ENCODE peak calls at places on chromosome 21, in ten cellular contexts. One of them, this sample, is unnamed.

GRCh38 chr21:38821248-38821647 is 15.5 kb downstream of the ETS2 start:
- DNase-seq in GM23338: no peak
- DNase-seq in neural crest cell: no peak
- DNase-seq in cardiac muscle cell: no peak
- DNase-seq in GM20000: no peak
- DNase-seq in pancreas: no peak
- DNase-seq in GM12865: no peak
- DNase-seq in HFFc6: no peak
- DNase-seq in brain microvascular endothelial cell: no peak
- DNase-seq in endothelial cell: no peak
- DNase-seq in this sample: no peak

GRCh38 chr21:43974791-43975468 is 37.2 kb upstream of the TRAPPC10 start:
- DNase-seq in GM23338: no peak
- DNase-seq in neural crest cell: no peak
- DNase-seq in cardiac muscle cell: no peak
- DNase-seq in GM20000: no peak
- DNase-seq in pancreas: no peak
- DNase-seq in GM12865: no peak
- DNase-seq in HFFc6: no peak
- DNase-seq in brain microvascular endothelial cell: no peak
- DNase-seq in endothelial cell: no peak
- DNase-seq in this sample: no peak

GRCh38 chr21:29315155-29315749 is 16.5 kb downstream of the BACH1 start:
- DNase-seq in GM23338: peak
- DNase-seq in neural crest cell: no peak
- DNase-seq in cardiac muscle cell: no peak
- DNase-seq in GM20000: no peak
- DNase-seq in pancreas: no peak
- DNase-seq in GM12865: no peak
- DNase-seq in HFFc6: no peak
- DNase-seq in brain microvascular endothelial cell: no peak
- DNase-seq in endothelial cell: no peak
- DNase-seq in this sample: no peak

GRCh38 chr21:31974454-31974985 is 101.7 kb downstream of the HUNK start:
- DNase-seq in GM23338: peak
- DNase-seq in neural crest cell: no peak
- DNase-seq in cardiac muscle cell: no peak
- DNase-seq in GM20000: no peak
- DNase-seq in pancreas: no peak
- DNase-seq in GM12865: peak
- DNase-seq in HFFc6: no peak
- DNase-seq in brain microvascular endothelial cell: no peak
- DNase-seq in endothelial cell: no peak
- DNase-seq in this sample: no peak

GRCh38 chr21:39022901-39023693 is 160.2 kb downstream of the PSMG1 start:
- DNase-seq in GM23338: peak
- DNase-seq in neural crest cell: no peak
- DNase-seq in cardiac muscle cell: peak
- DNase-seq in GM20000: no peak
- DNase-seq in pancreas: no peak
- DNase-seq in GM12865: no peak
- DNase-seq in HFFc6: no peak
- DNase-seq in brain microvascular endothelial cell: no peak
- DNase-seq in endothelial cell: no peak
- DNase-seq in this sample: no peak

GRCh38 chr21:38948377-38948776 is 142.6 kb downstream of the ETS2 start:
- DNase-seq in GM23338: no peak
- DNase-seq in neural crest cell: no peak
- DNase-seq in cardiac muscle cell: no peak
- DNase-seq in GM20000: no peak
- DNase-seq in pancreas: no peak
- DNase-seq in GM12865: no peak
- DNase-seq in HFFc6: peak
- DNase-seq in brain microvascular endothelial cell: no peak
- DNase-seq in endothelial cell: no peak
- DNase-seq in this sample: no peak

GRCh38 chr21:27812279-27812678 is 845.4 kb upstream of the ADAMTS5 start:
- DNase-seq in GM23338: no peak
- DNase-seq in neural crest cell: no peak
- DNase-seq in cardiac muscle cell: no peak
- DNase-seq in GM20000: no peak
- DNase-seq in pancreas: no peak
- DNase-seq in GM12865: no peak
- DNase-seq in HFFc6: no peak
- DNase-seq in brain microvascular endothelial cell: no peak
- DNase-seq in endothelial cell: no peak
- DNase-seq in this sample: no peak

GRCh38 chr21:41830145-41830707 is 48.9 kb downstream of the PRDM15 start:
- DNase-seq in GM23338: no peak
- DNase-seq in neural crest cell: no peak
- DNase-seq in cardiac muscle cell: no peak
- DNase-seq in GM20000: no peak
- DNase-seq in pancreas: no peak
- DNase-seq in GM12865: no peak
- DNase-seq in HFFc6: no peak
- DNase-seq in brain microvascular endothelial cell: no peak
- DNase-seq in endothelial cell: no peak
- DNase-seq in this sample: no peak

GRCh38 chr21:32426066-32426465 is 13.6 kb downstream of the EVA1C start:
- DNase-seq in GM23338: no peak
- DNase-seq in neural crest cell: no peak
- DNase-seq in cardiac muscle cell: peak
- DNase-seq in GM20000: no peak
- DNase-seq in pancreas: no peak
- DNase-seq in GM12865: no peak
- DNase-seq in HFFc6: no peak
- DNase-seq in brain microvascular endothelial cell: no peak
- DNase-seq in endothelial cell: no peak
- DNase-seq in this sample: no peak

GRCh38 chr21:17491716-17492414 is 21.0 kb upstream of the CXADR start:
- DNase-seq in GM23338: no peak
- DNase-seq in neural crest cell: no peak
- DNase-seq in cardiac muscle cell: peak
- DNase-seq in GM20000: no peak
- DNase-seq in pancreas: no peak
- DNase-seq in GM12865: peak
- DNase-seq in HFFc6: peak
- DNase-seq in brain microvascular endothelial cell: peak
- DNase-seq in endothelial cell: no peak
- DNase-seq in this sample: no peak

GRCh38 chr21:42525228-42525604 is 11.6 kb downstream of the SLC37A1 start:
- DNase-seq in GM23338: peak
- DNase-seq in neural crest cell: no peak
- DNase-seq in cardiac muscle cell: no peak
- DNase-seq in GM20000: peak
- DNase-seq in pancreas: no peak
- DNase-seq in GM12865: peak
- DNase-seq in HFFc6: no peak
- DNase-seq in brain microvascular endothelial cell: peak
- DNase-seq in endothelial cell: no peak
- DNase-seq in this sample: no peak

GRCh38 chr21:46459024-46459355 is 299 bp downstream of the DIP2A start:
- DNase-seq in GM23338: no peak
- DNase-seq in neural crest cell: no peak
- DNase-seq in cardiac muscle cell: no peak
- DNase-seq in GM20000: no peak
- DNase-seq in pancreas: no peak
- DNase-seq in GM12865: no peak
- DNase-seq in HFFc6: no peak
- DNase-seq in brain microvascular endothelial cell: no peak
- DNase-seq in endothelial cell: no peak
- DNase-seq in this sample: no peak
- TF ChIP-seq CTCF in GM23338: no peak
- TF ChIP-seq CTCF in neural crest cell: no peak
- TF ChIP-seq CTCF in cardiac muscle cell: no peak
- TF ChIP-seq CTCF in GM20000: no peak
- TF ChIP-seq CTCF in pancreas: no peak
- TF ChIP-seq CTCF in GM12865: no peak
- TF ChIP-seq CTCF in HFFc6: no peak
- TF ChIP-seq CTCF in brain microvascular endothelial cell: no peak
- TF ChIP-seq CTCF in endothelial cell: no peak
- TF ChIP-seq CTCF in this sample: no peak

DNA sequence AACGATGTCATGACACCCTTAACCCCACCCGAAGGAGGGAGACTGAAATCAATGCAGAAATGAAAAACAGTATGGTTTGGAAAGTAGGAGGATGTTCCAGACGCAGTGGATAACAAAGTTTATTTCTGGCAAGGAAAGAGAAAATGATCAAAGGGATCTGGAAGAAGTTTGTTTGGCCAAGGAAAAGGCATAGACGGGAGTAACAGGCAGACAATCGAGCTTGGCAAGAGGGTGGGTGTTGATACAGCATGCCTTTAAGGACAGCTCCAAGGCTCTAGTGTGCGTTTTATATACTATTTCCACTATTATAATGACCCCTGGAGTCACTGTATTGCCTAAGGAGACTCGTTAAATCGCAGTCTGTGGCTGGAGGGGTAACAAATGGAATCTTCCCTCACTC is 303.7 kb upstream of the RUNX1 start:
- DNase-seq in GM23338: no peak
- DNase-seq in neural crest cell: no peak
- DNase-seq in cardiac muscle cell: peak
- DNase-seq in GM20000: no peak
- DNase-seq in pancreas: no peak
- DNase-seq in GM12865: no peak
- DNase-seq in HFFc6: no peak
- DNase-seq in brain microvascular endothelial cell: no peak
- DNase-seq in endothelial cell: no peak
- DNase-seq in this sample: no peak
- TF ChIP-seq CTCF in GM23338: no peak
- TF ChIP-seq CTCF in neural crest cell: no peak
- TF ChIP-seq CTCF in cardiac muscle cell: no peak
- TF ChIP-seq CTCF in GM20000: no peak
- TF ChIP-seq CTCF in pancreas: no peak
- TF ChIP-seq CTCF in GM12865: no peak
- TF ChIP-seq CTCF in HFFc6: no peak
- TF ChIP-seq CTCF in brain microvascular endothelial cell: no peak
- TF ChIP-seq CTCF in endothelial cell: no peak
- TF ChIP-seq CTCF in this sample: no peak

GRCh38 chr21:20045197-20045596 is 953.0 kb upstream of the NCAM2 start:
- DNase-seq in GM23338: no peak
- DNase-seq in neural crest cell: no peak
- DNase-seq in cardiac muscle cell: no peak
- DNase-seq in GM20000: no peak
- DNase-seq in pancreas: no peak
- DNase-seq in GM12865: no peak
- DNase-seq in HFFc6: no peak
- DNase-seq in brain microvascular endothelial cell: no peak
- DNase-seq in endothelial cell: no peak
- DNase-seq in this sample: no peak

GRCh38 chr21:20040768-20041167 is 957.4 kb upstream of the NCAM2 start:
- DNase-seq in GM23338: peak
- DNase-seq in neural crest cell: no peak
- DNase-seq in cardiac muscle cell: no peak
- DNase-seq in GM20000: no peak
- DNase-seq in pancreas: no peak
- DNase-seq in GM12865: no peak
- DNase-seq in HFFc6: no peak
- DNase-seq in brain microvascular endothelial cell: no peak
- DNase-seq in endothelial cell: no peak
- DNase-seq in this sample: no peak
- TF ChIP-seq CTCF in GM23338: peak
- TF ChIP-seq CTCF in neural crest cell: peak
- TF ChIP-seq CTCF in cardiac muscle cell: no peak
- TF ChIP-seq CTCF in GM20000: no peak
- TF ChIP-seq CTCF in pancreas: no peak
- TF ChIP-seq CTCF in GM12865: no peak
- TF ChIP-seq CTCF in HFFc6: no peak
- TF ChIP-seq CTCF in brain microvascular endothelial cell: no peak
- TF ChIP-seq CTCF in endothelial cell: peak
- TF ChIP-seq CTCF in this sample: no peak

GRCh38 chr21:45011426-45011825 is 63.0 kb upstream of the ADARB1 start:
- DNase-seq in GM23338: no peak
- DNase-seq in neural crest cell: no peak
- DNase-seq in cardiac muscle cell: no peak
- DNase-seq in GM20000: no peak
- DNase-seq in pancreas: peak
- DNase-seq in GM12865: no peak
- DNase-seq in HFFc6: no peak
- DNase-seq in brain microvascular endothelial cell: no peak
- DNase-seq in endothelial cell: no peak
- DNase-seq in this sample: no peak

GRCh38 chr21:45010860-45011259 is 63.5 kb upstream of the ADARB1 start:
- DNase-seq in GM23338: no peak
- DNase-seq in neural crest cell: no peak
- DNase-seq in cardiac muscle cell: no peak
- DNase-seq in GM20000: no peak
- DNase-seq in pancreas: peak
- DNase-seq in GM12865: no peak
- DNase-seq in HFFc6: no peak
- DNase-seq in brain microvascular endothelial cell: no peak
- DNase-seq in endothelial cell: no peak
- DNase-seq in this sample: no peak

GRCh38 chr21:45013271-45013841 is 61.0 kb upstream of the ADARB1 start:
- DNase-seq in GM23338: no peak
- DNase-seq in neural crest cell: no peak
- DNase-seq in cardiac muscle cell: no peak
- DNase-seq in GM20000: no peak
- DNase-seq in pancreas: no peak
- DNase-seq in GM12865: no peak
- DNase-seq in HFFc6: no peak
- DNase-seq in brain microvascular endothelial cell: no peak
- DNase-seq in endothelial cell: no peak
- DNase-seq in this sample: no peak

GRCh38 chr21:45012661-45013270 is 61.6 kb upstream of the ADARB1 start:
- DNase-seq in GM23338: peak
- DNase-seq in neural crest cell: no peak
- DNase-seq in cardiac muscle cell: no peak
- DNase-seq in GM20000: no peak
- DNase-seq in pancreas: no peak
- DNase-seq in GM12865: no peak
- DNase-seq in HFFc6: no peak
- DNase-seq in brain microvascular endothelial cell: no peak
- DNase-seq in endothelial cell: no peak
- DNase-seq in this sample: no peak

DNA sequence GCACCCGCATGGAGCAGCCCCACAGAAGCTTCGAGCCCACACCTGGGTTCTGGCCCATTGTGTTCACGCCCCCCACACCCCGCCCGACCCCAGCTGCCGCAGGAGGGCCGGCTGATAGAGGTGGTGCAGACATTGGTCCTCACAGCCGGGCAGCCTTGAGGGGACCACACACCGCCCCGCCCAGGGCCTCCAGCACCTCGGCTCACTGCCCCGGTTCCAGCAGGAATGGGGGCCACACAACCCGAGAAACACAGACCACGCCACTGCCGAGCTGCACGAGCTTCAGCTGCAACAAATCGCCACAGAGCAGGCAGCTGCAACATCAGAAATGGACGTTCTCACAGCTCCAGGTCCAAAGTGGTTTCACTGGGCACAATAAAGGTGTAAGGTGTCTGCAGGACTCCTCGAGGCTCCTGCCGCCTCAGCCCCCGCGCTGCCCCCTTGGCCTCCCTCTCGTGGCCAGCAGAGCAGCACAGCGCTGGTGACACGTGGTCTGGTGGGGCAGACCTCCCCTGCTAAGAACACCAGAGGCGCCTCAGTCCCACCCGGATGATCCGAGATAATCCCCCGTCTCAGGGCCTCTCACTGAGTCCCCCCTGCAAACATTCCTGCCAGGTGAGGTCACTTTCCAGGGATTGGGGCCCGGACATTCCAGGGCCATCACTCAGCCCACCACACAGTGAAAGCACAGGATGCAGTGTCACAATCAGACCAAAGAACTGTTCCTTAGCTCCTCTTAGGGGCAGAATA is 62.3 kb upstream of the ADARB1 start:
- DNase-seq in GM23338: peak
- DNase-seq in neural crest cell: no peak
- DNase-seq in cardiac muscle cell: peak
- DNase-seq in GM20000: no peak
- DNase-seq in pancreas: peak
- DNase-seq in GM12865: no peak
- DNase-seq in HFFc6: peak
- DNase-seq in brain microvascular endothelial cell: peak
- DNase-seq in endothelial cell: peak
- DNase-seq in this sample: peak
- TF ChIP-seq CTCF in GM23338: peak
- TF ChIP-seq CTCF in neural crest cell: peak
- TF ChIP-seq CTCF in cardiac muscle cell: peak
- TF ChIP-seq CTCF in GM20000: no peak
- TF ChIP-seq CTCF in pancreas: no peak
- TF ChIP-seq CTCF in GM12865: no peak
- TF ChIP-seq CTCF in HFFc6: no peak
- TF ChIP-seq CTCF in brain microvascular endothelial cell: peak
- TF ChIP-seq CTCF in endothelial cell: no peak
- TF ChIP-seq CTCF in this sample: no peak